ENCODE peak calls at places on chromosomes 13 and 19, in nine cellular contexts. L is activated T-cell treated with anti-CD3 and anti-CD28 coated beads for 24 hours; Q is NCI-H345; X is activated CD8-positive, alpha-beta memory T cell treated with anti-CD3 and anti-CD28 coated beads, Interleukin-2, amount 50 U/mL, for 4 hours; G is occipital lobe; O is left colon; W is stimulated activated naive CD8-positive, alpha-beta T cell treated with anti-CD3 and anti-CD28 coated beads, Interleukin-15, amount 100 ng/mL, for 72 hours; Z is stimulated activated CD8-positive, alpha-beta memory T cell treated with anti-CD3 and anti-CD28 coated beads, Interleukin-4, amount 100 ng/mL, for 1 hour; V is NCI-H69. F is an unnamed sample.

GRCh38 chr13:30026093-30026492 is 175.7 kb upstream of the UBL3 start:
- DNase-seq in Q (no peak), G (no peak), O (no peak), W (no peak), X (no peak), V (no peak), Z (no peak), L (no peak), F (no peak)

GRCh38 chr13:110616103-110617101 is 1.1 kb downstream of the NAXD start:
- DNase-seq in Z (no peak), V (peak; percentile 73), W (peak; percentile 38), G (peak; percentile 21), L (no peak), Q (peak; percentile 21), O (peak; percentile 62), X (peak; percentile 44), F (peak; percentile 52)

GRCh38 chr19:38290631-38291147 is 13.4 kb upstream of the C19orf33 start:
- DNase-seq in X (no peak), W (no peak), L (no peak), V (no peak), Q (no peak), O (no peak), Z (no peak), G (no peak), F (no peak)

GRCh38 chr13:107203146-107203847 is 635.4 kb upstream of the ARGLU1 start:
- DNase-seq in O (no peak), L (no peak), G (no peak), Z (no peak), W (no peak), X (no peak), Q (no peak), V (peak; percentile 51), F (no peak)

GRCh38 chr19:15812059-15812722 is 3.3 kb downstream of the OR10H1 start:
- DNase-seq in V (no peak), X (peak; percentile 22), W (no peak), Q (no peak), G (no peak), O (peak; percentile 30), L (no peak), Z (peak; percentile 7), F (peak; percentile 38)

GRCh38 chr13:42392706-42393572 is 121.0 kb downstream of the AKAP11 start:
- DNase-seq in O (no peak), Q (no peak), X (no peak), G (no peak), W (peak; percentile 40), V (no peak), Z (no peak), L (peak; percentile 45), F (no peak)

GRCh38 chr13:32911506-32911905 is 104.7 kb upstream of the KL start:
- DNase-seq in L (no peak), X (no peak), Z (no peak), O (no peak), V (peak; percentile 86), G (no peak), W (peak; percentile 38), Q (peak; percentile 41), F (no peak)

GRCh38 chr19:30076751-30077670 is 135.0 kb downstream of the URI1 start:
- DNase-seq in Q (no peak), G (no peak), L (no peak), O (no peak), V (no peak), Z (no peak), W (no peak), X (no peak), F (peak; percentile 3)

GRCh38 chr13:27830010-27830409 is 37.7 kb downstream of the GSX1 start:
- DNase-seq in O (peak; percentile 50), L (peak; percentile 41), W (peak; percentile 70), G (no peak), X (peak; percentile 60), Z (peak; percentile 31), Q (peak; percentile 47), V (peak; percentile 47), F (peak; percentile 71)

GRCh38 chr13:60170414-60170813 is 6.7 kb upstream of the DIAPH3 start:
- DNase-seq in W (no peak), Z (no peak), V (no peak), O (no peak), X (no peak), L (no peak), G (no peak), Q (no peak), F (no peak)

GRCh38 chr19:48194041-48194871 is 23.8 kb downstream of the ZSWIM9 start:
- DNase-seq in Z (no peak), W (no peak), L (no peak), O (no peak), Q (no peak), V (no peak), X (peak; percentile 35), G (no peak), F (no peak)

GRCh38 chr13:48125794-48126228 is 30.9 kb upstream of the MED4 start:
- DNase-seq in Z (no peak), L (no peak), V (peak; percentile 4), W (no peak), O (no peak), Q (no peak), X (no peak), G (no peak), F (no peak)

GRCh38 chr19:5547881-5548280 is 19.9 kb downstream of the TINCR start:
- DNase-seq in O (no peak), Z (no peak), X (no peak), G (no peak), V (peak; percentile 75), W (peak; percentile 27), Q (peak; percentile 10), L (no peak), F (peak; percentile 33)

GRCh38 chr13:100987993-100988392 is 313.4 kb upstream of the TMTC4 start:
- DNase-seq in X (no peak), O (no peak), G (no peak), W (no peak), Z (no peak), L (no peak), Q (no peak), V (peak; percentile 3), F (no peak)

GRCh38 chr19:41998246-41999020 is 4.4 kb upstream of the ATP1A3 start:
- DNase-seq in Q (peak; percentile 38), O (no peak), X (peak; percentile 43), W (peak; percentile 61), V (peak; percentile 90), L (peak; percentile 26), G (peak; percentile 13), Z (no peak), F (peak; percentile 43)

GRCh38 chr13:19661126-19661525 is 27.7 kb downstream of the MPHOSPH8 start:
- DNase-seq in X (no peak), G (no peak), L (no peak), V (no peak), W (no peak), Q (no peak), Z (no peak), O (no peak), F (no peak)

GRCh38 chr13:104483631-104484030 is 1417.4 kb upstream of the SLC10A2 start:
- DNase-seq in V (no peak), G (no peak), L (no peak), Z (no peak), O (no peak), W (no peak), Q (no peak), X (no peak), F (no peak)

GRCh38 chr13:46995874-46996273 is 99.0 kb upstream of the HTR2A start:
- DNase-seq in O (no peak), Z (no peak), X (no peak), G (no peak), W (no peak), L (no peak), Q (no peak), V (no peak), F (no peak)

GRCh38 chr19:44745386-44745831 is 3.1 kb upstream of the BCL3 start:
- DNase-seq in Z (no peak), W (no peak), V (peak; percentile 50), Q (no peak), G (no peak), X (no peak), L (no peak), O (peak; percentile 91), F (peak; percentile 82)

GRCh38 chr13:51747438-51748434 is 56.2 kb downstream of the DHRS12 start:
- DNase-seq in W (no peak), O (no peak), Z (no peak), Q (no peak), V (no peak), X (no peak), L (no peak), G (no peak), F (no peak)

GRCh38 chr13:75173457-75174356 is 308.3 kb downstream of the TBC1D4 start:
- DNase-seq in G (no peak), Q (peak; percentile 54), X (no peak), O (no peak), W (no peak), Z (no peak), L (no peak), V (peak; percentile 42), F (no peak)

GRCh38 chr19:42125536-42125935 is 6.7 kb downstream of the POU2F2 start:
- DNase-seq in L (no peak), V (peak; percentile 18), G (no peak), Z (no peak), W (no peak), X (no peak), O (no peak), Q (no peak), F (no peak)

GRCh38 chr13:72990883-72991282 is 67.9 kb upstream of the KLF5 start:
- DNase-seq in V (no peak), O (no peak), W (no peak), Z (no peak), Q (no peak), G (no peak), X (no peak), L (no peak), F (no peak)

GRCh38 chr13:32001392-32001768 is 30.2 kb upstream of the FRY start:
- DNase-seq in W (peak; percentile 1), Q (peak; percentile 5), G (no peak), L (no peak), X (no peak), Z (no peak), O (no peak), V (peak; percentile 57), F (no peak)

GRCh38 chr13:29861694-29862110 is 11.3 kb upstream of the UBL3 start:
- DNase-seq in Z (no peak), Q (no peak), O (no peak), W (no peak), L (no peak), V (no peak), G (no peak), X (no peak), F (no peak)

GRCh38 chr19:43624933-43625332 is 5.5 kb upstream of the ZNF428 start:
- DNase-seq in Q (no peak), L (peak; percentile 73), W (peak; percentile 86), X (peak; percentile 86), O (peak; percentile 76), G (peak; percentile 21), V (no peak), Z (peak; percentile 63), F (peak; percentile 82)

F was measured in transverse colon.